ENCODE peak calls at places on chromosome 2, in five cellular contexts. S is NB4, Q is tibial artery, Y is MM.1S, C is IMR-90. E is an unnamed sample.

GRCh38 chr2:8312861-8313768 is 368.7 kb upstream of the ID2 start:
- DNase-seq in S (peak; percentile 91), Q (no peak), Y (peak; percentile 44), C (peak; percentile 11), E (peak; percentile 13)

GRCh38 chr2:100126172-100126571 is 16.2 kb downstream of the AFF3 start:
- DNase-seq in S (no peak), Q (no peak), Y (no peak), C (peak; percentile 7), E (no peak)

GRCh38 chr2:101882948-101883347 is 108.8 kb upstream of the IL1R2 start:
- DNase-seq in S (no peak), Q (no peak), Y (no peak), C (no peak), E (peak; percentile 26)

GRCh38 chr2:103506812-103507211 is 745.0 kb downstream of the TMEM182 start:
- DNase-seq in S (no peak), Q (no peak), Y (no peak), C (no peak), E (no peak)

GRCh38 chr2:53569957-53570727 is 197.5 kb upstream of the CHAC2 start:
- DNase-seq in S (peak; percentile 7), Q (no peak), Y (no peak), C (no peak), E (no peak)

GRCh38 chr2:145431181-145431951 is 911.4 kb upstream of the ZEB2 start:
- DNase-seq in S (no peak), Q (no peak), Y (no peak), C (no peak), E (peak; percentile 3)

GRCh38 chr2:241851325-241852115 is 7.2 kb downstream of the PDCD1 start:
- DNase-seq in S (peak; percentile 0), Q (no peak), Y (no peak), C (no peak), E (no peak)

GRCh38 chr2:819121-819520 is 131.5 kb upstream of the SNTG2 start:
- DNase-seq in S (no peak), Q (no peak), Y (no peak), C (no peak), E (no peak)

GRCh38 chr2:207073791-207074678 is 91.7 kb downstream of the KLF7 start:
- DNase-seq in S (peak; percentile 9), Q (no peak), Y (no peak), C (peak; percentile 12), E (no peak)

GRCh38 chr2:188634656-188635055 is 339.5 kb upstream of the COL3A1 start:
- DNase-seq in S (no peak), Q (no peak), Y (no peak), C (no peak), E (no peak)

DNA sequence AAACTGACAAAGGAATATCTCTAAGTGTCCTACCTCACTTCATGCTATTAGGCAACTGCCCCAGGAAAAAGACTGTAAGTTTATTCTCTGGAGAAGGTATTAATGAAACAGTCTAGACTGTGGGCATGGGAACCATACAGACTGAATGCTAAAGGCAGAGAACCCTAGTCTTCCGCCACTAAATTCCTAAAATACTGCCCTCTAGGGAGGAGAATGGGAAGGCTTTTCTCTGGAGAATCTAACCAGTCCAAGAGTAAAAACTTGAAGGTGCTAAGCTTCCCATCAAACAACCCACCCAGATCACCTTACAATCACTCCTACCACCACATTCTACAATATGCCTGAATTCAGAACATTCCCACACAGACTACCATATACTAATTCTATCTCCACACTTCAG is 3.4 kb downstream of the SRBD1 start:
- DNase-seq in S (peak; percentile 37), Q (no peak), Y (no peak), C (no peak), E (peak; percentile 33)
- TF ChIP-seq CTCF in S (peak; percentile 36), Q (no peak), Y (peak; percentile 22), C (peak; percentile 44), E (peak; percentile 50)

GRCh38 chr2:120759543-120760331 is 24.1 kb downstream of the GLI2 start:
- DNase-seq in S (no peak), Q (peak; percentile 53), Y (no peak), C (no peak), E (no peak)

GRCh38 chr2:120761164-120761861 is 25.6 kb downstream of the GLI2 start:
- DNase-seq in S (no peak), Q (peak; percentile 59), Y (no peak), C (no peak), E (no peak)

GRCh38 chr2:120761911-120762310 is 26.2 kb downstream of the GLI2 start:
- DNase-seq in S (no peak), Q (peak; percentile 48), Y (no peak), C (no peak), E (no peak)

GRCh38 chr2:120760446-120761135 is 24.9 kb downstream of the GLI2 start:
- DNase-seq in S (no peak), Q (peak; percentile 79), Y (no peak), C (peak; percentile 38), E (no peak)

DNA sequence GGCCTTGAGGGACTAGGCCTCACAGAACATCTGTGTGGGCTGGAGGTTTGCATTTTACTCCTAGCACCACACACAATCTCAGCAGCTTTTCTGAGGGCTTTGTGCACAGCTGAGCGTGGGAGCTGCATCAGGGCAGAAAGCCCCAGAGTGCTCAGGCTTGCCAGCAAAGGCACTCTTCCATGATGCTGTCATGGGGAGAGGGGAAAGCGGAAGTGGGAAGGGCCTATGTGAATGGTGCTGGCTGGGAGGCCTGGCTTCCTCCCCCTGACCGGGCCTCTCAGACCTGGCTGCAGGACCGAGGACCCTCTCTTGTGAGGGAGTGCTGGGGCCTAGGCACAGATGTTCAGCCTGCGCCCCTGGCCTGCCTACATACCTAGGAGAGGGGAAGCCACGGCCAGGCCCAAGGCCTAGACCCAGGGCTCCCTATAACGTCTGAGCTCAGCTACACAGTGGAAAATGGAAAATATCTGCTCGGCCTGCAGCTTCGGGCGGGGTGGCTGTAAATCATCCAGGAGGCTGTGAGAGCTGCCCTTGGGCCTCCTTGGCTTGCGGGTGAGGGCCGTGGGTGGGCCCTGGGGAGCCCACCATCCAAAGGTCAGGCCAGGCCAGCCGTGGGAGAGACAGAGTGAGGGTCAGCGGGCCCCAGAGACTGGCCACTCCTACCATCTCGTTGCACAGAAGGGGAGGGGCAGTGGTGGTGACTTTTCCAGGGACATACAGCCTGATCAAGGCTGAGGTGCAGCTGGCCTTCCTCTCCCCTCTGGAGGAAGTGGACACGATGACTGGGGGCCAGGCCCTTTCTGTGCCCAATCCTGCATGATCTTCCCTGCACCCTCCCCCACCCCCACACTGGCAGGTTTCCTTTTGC is 22.7 kb downstream of the GLI2 start:
- DNase-seq in S (no peak), Q (peak; percentile 68), Y (no peak), C (peak; percentile 92), E (peak; percentile 95)
- H3K4me3 ChIP-seq in S (no peak overlapping the region), Q (no peak overlapping the region), Y (no peak overlapping the region), C (no peak overlapping the region), E (peak overlapping the region; percentile 37)

DNA sequence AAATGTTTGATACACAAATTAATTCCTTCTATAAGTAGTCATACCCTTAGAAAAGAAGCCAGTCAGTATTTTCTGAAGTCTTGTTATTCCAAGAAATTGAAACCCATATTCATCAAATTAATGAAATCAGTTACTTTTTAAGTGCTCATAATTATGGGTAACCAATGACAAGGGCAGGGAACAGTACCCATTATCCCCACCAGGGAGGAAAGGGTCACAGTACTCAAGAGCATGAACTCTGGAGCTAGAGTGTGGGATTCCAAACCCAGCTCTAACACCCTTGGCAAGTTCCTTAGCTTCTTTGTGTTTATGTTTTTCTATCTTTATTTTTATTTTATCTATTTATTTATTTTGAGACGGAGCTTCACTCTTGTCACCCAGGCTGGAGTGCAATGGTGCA is 68.4 kb downstream of the CCDC148 start:
- DNase-seq in S (no peak), Q (no peak), Y (no peak), C (no peak), E (no peak)
- TF ChIP-seq CTCF in S (no peak), Q (no peak), Y (no peak), C (no peak), E (no peak)

DNA sequence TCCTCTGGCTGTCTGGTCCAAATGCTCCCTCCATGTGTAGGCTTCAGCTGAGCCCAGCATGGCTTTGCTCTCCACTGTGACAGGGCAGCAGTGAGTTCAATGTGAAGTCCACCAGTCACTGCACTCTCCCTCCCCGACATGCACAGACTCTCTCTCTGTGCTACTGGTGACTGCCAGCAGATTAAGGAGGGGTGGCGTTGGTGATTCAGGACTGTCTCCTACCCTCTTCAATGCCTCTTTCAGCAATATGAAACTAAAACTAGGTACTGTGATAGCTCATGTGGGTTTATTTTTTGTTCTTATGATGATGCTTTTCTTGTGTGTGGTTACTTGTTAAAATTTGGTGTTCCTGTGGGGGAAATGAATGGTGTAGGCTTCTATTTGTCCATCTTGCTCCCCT is 201.0 kb upstream of the RBMS1 start:
- DNase-seq in S (no peak), Q (no peak), Y (peak; percentile 85), C (peak; percentile 4), E (no peak)
- H3K4me3 ChIP-seq in S (no peak overlapping the region), Q (no peak overlapping the region), Y (no peak overlapping the region), C (no peak overlapping the region), E (no peak overlapping the region)

DNA sequence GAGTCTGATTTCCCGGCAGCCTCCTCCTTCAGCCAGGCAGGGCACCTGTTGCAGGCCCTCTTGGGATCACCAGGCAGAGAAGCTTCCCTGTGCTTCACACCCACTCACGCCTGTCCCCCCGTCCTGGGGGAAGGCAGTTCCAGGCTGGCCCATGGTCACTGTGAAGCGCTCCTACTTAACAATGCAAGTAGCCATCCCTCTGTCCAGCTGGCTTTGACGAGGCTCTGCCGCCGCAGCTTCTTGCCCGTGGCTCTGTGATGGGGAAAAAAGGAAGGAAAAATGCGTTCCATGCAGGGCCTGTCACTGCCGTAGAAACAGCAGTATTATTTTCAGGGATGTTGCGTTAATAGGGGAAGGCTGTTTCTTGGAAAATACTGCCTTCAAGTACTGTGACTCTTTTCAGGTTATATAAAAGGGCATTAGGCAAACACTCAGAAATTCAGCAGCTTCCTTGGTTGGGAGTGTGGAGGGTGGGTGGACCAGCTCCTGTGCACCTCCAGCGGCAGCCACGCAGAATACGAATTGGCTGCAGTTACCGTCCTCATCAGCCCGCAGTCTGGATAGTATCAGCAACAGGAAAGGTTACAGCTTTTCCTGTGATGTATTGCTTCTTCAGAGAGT is 232.3 kb downstream of the KLHL29 start:
- DNase-seq in S (no peak), Q (peak; percentile 86), Y (no peak), C (peak; percentile 64), E (peak; percentile 90)
- TF ChIP-seq CTCF in S (no peak), Q (peak; percentile 67), Y (no peak), C (peak; percentile 58), E (peak; percentile 78)

DNA sequence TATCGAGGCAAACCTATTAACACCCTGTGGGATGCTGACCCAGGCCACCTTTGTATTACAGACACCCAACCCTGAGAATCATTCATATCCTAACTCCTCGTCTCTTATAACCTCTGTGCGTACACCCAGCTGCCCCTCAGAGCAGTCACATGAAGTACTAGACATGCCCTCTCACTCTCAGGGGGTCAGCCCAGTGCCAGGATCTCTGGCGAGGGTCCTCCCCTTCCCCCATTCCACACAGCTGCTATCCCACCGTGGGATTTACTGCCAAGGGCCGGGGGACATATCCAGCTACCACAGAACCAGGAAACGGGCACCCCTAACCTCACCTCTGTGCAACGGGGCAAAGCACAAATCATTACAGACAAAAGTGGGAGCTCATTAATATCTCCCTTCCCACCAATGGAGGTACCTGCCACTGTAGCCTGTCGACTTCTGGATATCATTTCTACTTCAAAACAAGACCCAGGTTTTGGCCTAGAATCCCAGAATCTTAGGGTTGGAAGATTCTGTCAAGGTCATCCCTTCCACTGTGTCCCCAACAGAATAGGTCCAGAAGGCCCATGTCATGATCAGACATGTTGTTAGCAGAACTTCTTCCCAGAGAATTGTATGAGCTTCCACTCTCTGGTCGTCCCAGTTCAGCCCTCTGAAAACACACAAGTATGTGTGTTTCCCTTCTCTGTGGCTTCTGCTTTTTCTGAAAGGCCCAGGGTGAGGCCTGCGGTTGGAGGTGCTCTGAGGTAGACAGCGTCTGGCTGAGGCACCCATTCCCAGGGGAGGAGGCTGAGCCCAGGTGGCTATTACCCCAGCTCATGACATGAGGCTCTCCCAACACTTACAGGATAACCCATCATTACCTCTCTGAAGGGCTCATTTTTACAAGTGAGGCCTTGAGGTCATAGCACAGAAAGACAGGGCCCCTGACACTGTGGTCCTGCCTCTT is 1.7 kb downstream of the TMBIM1 start:
- DNase-seq in S (peak; percentile 79), Q (no peak), Y (peak; percentile 80), C (no peak), E (no peak)
- H3K4me3 ChIP-seq in S (peak overlapping the region; percentile 70), Q (peak overlapping the region; percentile 89), Y (peak overlapping the region; percentile 81), C (peak overlapping the region; percentile 86), E (peak overlapping the region; percentile 93)